ENCODE peak calls at places on chromosome 17, in ten cellular contexts. L is HepG2; X is stimulated activated CD8-positive, alpha-beta memory T cell treated with anti-CD3 and anti-CD28 coated beads, Interleukin-4, amount 100 ng/mL, for 48 hours; Y is neuronal stem cell; K is activated CD8-positive, alpha-beta memory T cell treated with anti-CD3 and anti-CD28 coated beads for 48 hours; H is stimulated activated CD4-positive, alpha-beta T cell treated with anti-CD3 and anti-CD28 coated beads, Interleukin-1b, Interleukin-23, amount 100 ng/mL, for 24 hours; T is frontal cortex; P is GM23248; O is effector CD4-positive, alpha-beta T cell; A is CD4-positive, alpha-beta T cell. E is an unnamed sample.

GRCh38 chr17:57619061-57619937 is 125.8 kb downstream of the CCDC182 start:
- DNase-seq in L (no peak), X (peak), Y (no peak), K (no peak), H (no peak), T (no peak), P (peak), O (no peak), A (no peak), E (no peak)

GRCh38 chr17:13003927-13004326 is 13.9 kb downstream of the ELAC2 start:
- DNase-seq in L (no peak), X (no peak), Y (no peak), K (no peak), H (no peak), T (no peak), P (no peak), O (no peak), A (no peak), E (no peak)

GRCh38 chr17:81329279-81329926 is 34.3 kb upstream of the SLC38A10 start:
- DNase-seq in L (peak), X (no peak), Y (no peak), K (no peak), H (no peak), T (peak), P (peak), O (no peak), A (no peak), E (no peak)

GRCh38 chr17:63911041-63911635 is at the start of gene CSHL1:
- DNase-seq in L (no peak), X (no peak), Y (no peak), K (no peak), H (no peak), T (no peak), P (no peak), O (no peak), A (no peak), E (no peak)

GRCh38 chr17:43713494-43714162 is 45.0 kb downstream of the SOST start:
- DNase-seq in L (no peak), X (peak), Y (no peak), K (no peak), H (no peak), T (peak), P (peak), O (no peak), A (no peak), E (peak)

GRCh38 chr17:66814570-66814969 is 20.3 kb upstream of the CACNG5 start:
- DNase-seq in L (no peak), X (no peak), Y (no peak), K (no peak), H (no peak), T (no peak), P (no peak), O (no peak), A (no peak), E (no peak)

GRCh38 chr17:50972579-50972978 is 106.4 kb upstream of the TOB1 start:
- DNase-seq in L (no peak), X (no peak), Y (no peak), K (no peak), H (no peak), T (no peak), P (no peak), O (no peak), A (no peak), E (no peak)

GRCh38 chr17:72614476-72614870 is 478.0 kb downstream of the SLC39A11 start:
- DNase-seq in L (no peak), X (no peak), Y (no peak), K (no peak), H (no peak), T (no peak), P (no peak), O (no peak), A (no peak), E (no peak)

GRCh38 chr17:66724581-66725341 is 110.2 kb upstream of the CACNG5 start:
- DNase-seq in L (no peak), X (no peak), Y (no peak), K (no peak), H (no peak), T (no peak), P (peak), O (no peak), A (no peak), E (no peak)

GRCh38 chr17:42194133-42194899 is at the start of gene GHDC:
- DNase-seq in L (peak), X (peak), Y (peak), K (peak), H (peak), T (peak), P (peak), O (peak), A (peak), E (peak)

GRCh38 chr17:9217151-9218067 is 196.1 kb downstream of the NTN1 start:
- DNase-seq in L (peak), X (no peak), Y (no peak), K (no peak), H (no peak), T (no peak), P (peak), O (no peak), A (no peak), E (no peak)

GRCh38 chr17:76568771-76569170 is 16.9 kb downstream of the ST6GALNAC2 start:
- DNase-seq in L (no peak), X (no peak), Y (no peak), K (no peak), H (no peak), T (no peak), P (no peak), O (no peak), A (no peak), E (no peak)

GRCh38 chr17:78999056-78999768 is 10.4 kb downstream of the CANT1 start:
- DNase-seq in L (no peak), X (no peak), Y (no peak), K (no peak), H (no peak), T (peak), P (no peak), O (no peak), A (no peak), E (no peak)